ENCODE peak calls at places on chromosomes 12 and 14, in seven cellular contexts. D is GM23338, R is HCT116, C is PC-3, K is neural progenitor cell, F is GM23248, A is OCI-LY7. G is an unnamed sample.

GRCh38 chr14:42130809-42131208 is 524.1 kb downstream of the LRFN5 start:
- DNase-seq in D (no peak), R (no peak), C (peak; percentile 44), K (no peak), F (peak; percentile 18), A (no peak), G (no peak)

GRCh38 chr12:128388461-128388921 is 121.5 kb downstream of the TMEM132C start:
- DNase-seq in D (no peak), R (no peak), C (no peak), K (no peak), F (no peak), A (no peak), G (no peak)

GRCh38 chr12:32836710-32837109 is 59.9 kb downstream of the PKP2 start:
- DNase-seq in D (no peak), R (no peak), C (peak; percentile 64), K (no peak), F (no peak), A (no peak), G (no peak)

GRCh38 chr14:55869397-55870049 is 248.7 kb upstream of the PELI2 start:
- DNase-seq in D (no peak), R (no peak), C (peak; percentile 22), K (no peak), F (no peak), A (no peak), G (no peak)

GRCh38 chr14:22630486-22630885 is 13.7 kb downstream of the OR6J1 start:
- DNase-seq in D (no peak), R (no peak), C (no peak), K (no peak), F (peak; percentile 81), A (no peak), G (no peak)

GRCh38 chr14:54446201-54446693 is 5.1 kb upstream of the CNIH1 start:
- DNase-seq in D (no peak), R (no peak), C (peak; percentile 71), K (no peak), F (no peak), A (no peak), G (no peak)

GRCh38 chr14:75175677-75176141 is 703 bp downstream of the TMED10 start:
- DNase-seq in D (no peak), R (peak; percentile 6), C (peak; percentile 36), K (no peak), F (no peak), A (no peak), G (no peak)

GRCh38 chr14:88492272-88493089 is 62.3 kb downstream of the PTPN21 start:
- DNase-seq in D (peak; percentile 93), R (peak; percentile 48), C (peak; percentile 88), K (peak; percentile 86), F (peak; percentile 80), A (peak; percentile 75), G (peak; percentile 81)

GRCh38 chr12:121036810-121037326 is 2.2 kb downstream of the OASL start:
- DNase-seq in D (no peak), R (no peak), C (peak; percentile 60), K (no peak), F (peak; percentile 92), A (no peak), G (no peak)

GRCh38 chr12:42090899-42091298 is 53.8 kb downstream of the GXYLT1 start:
- DNase-seq in D (peak; percentile 8), R (no peak), C (peak; percentile 64), K (no peak), F (peak; percentile 74), A (no peak), G (no peak)

GRCh38 chr12:81077329-81077685 is 572 bp upstream of the ACSS3 start:
- DNase-seq in D (peak; percentile 91), R (no peak), C (no peak), K (peak; percentile 80), F (no peak), A (no peak), G (no peak)

GRCh38 chr12:50506753-50507473 is 2.1 kb downstream of the DIP2B start:
- DNase-seq in D (no peak), R (no peak), C (no peak), K (no peak), F (no peak), A (no peak), G (no peak)

GRCh38 chr14:79583738-79584405 is 627.4 kb downstream of the DIO2 start:
- DNase-seq in D (no peak), R (no peak), C (peak; percentile 2), K (no peak), F (peak; percentile 61), A (no peak), G (no peak)

GRCh38 chr14:53845813-53846693 is 110.6 kb downstream of the BMP4 start:
- DNase-seq in D (no peak), R (peak; percentile 72), C (no peak), K (no peak), F (no peak), A (no peak), G (no peak)

GRCh38 chr14:26074892-26075291 is 522.9 kb downstream of the NOVA1 start:
- DNase-seq in D (no peak), R (no peak), C (no peak), K (no peak), F (no peak), A (no peak), G (no peak)

GRCh38 chr12:122852336-122853275 is 17.3 kb downstream of the HIP1R start:
- DNase-seq in D (no peak), R (no peak), C (no peak), K (no peak), F (peak; percentile 63), A (no peak), G (peak; percentile 90)

GRCh38 chr14:79855789-79856188 is 355.5 kb downstream of the DIO2 start:
- DNase-seq in D (no peak), R (no peak), C (no peak), K (no peak), F (no peak), A (no peak), G (no peak)

GRCh38 chr12:115313929-115314328 is 630.0 kb upstream of the TBX3 start:
- DNase-seq in D (no peak), R (no peak), C (peak; percentile 97), K (no peak), F (peak; percentile 79), A (no peak), G (no peak)

GRCh38 chr12:104715562-104716182 is 242.4 kb downstream of the SLC41A2 start:
- DNase-seq in D (no peak), R (no peak), C (no peak), K (no peak), F (no peak), A (peak; percentile 36), G (peak; percentile 86)

GRCh38 chr12:70520847-70521246 is 116.4 kb downstream of the PTPRB start:
- DNase-seq in D (no peak), R (no peak), C (no peak), K (no peak), F (no peak), A (no peak), G (no peak)

GRCh38 chr14:103994535-103995184 is 52.3 kb upstream of the RD3L start:
- DNase-seq in D (no peak), R (no peak), C (peak; percentile 94), K (no peak), F (peak; percentile 38), A (no peak), G (no peak)

GRCh38 chr14:66495214-66496098 is 9.3 kb downstream of the CCDC196 start:
- DNase-seq in D (peak; percentile 69), R (peak; percentile 39), C (peak; percentile 70), K (peak; percentile 62), F (peak; percentile 72), A (peak; percentile 28), G (peak; percentile 40)

GRCh38 chr12:65565601-65566560 is 258.4 kb upstream of the HMGA2 start:
- DNase-seq in D (peak; percentile 26), R (no peak), C (peak; percentile 73), K (no peak), F (peak; percentile 94), A (no peak), G (no peak)

GRCh38 chr14:77290705-77291104 is 19.7 kb upstream of the NGB start:
- DNase-seq in D (peak; percentile 53), R (no peak), C (peak; percentile 25), K (no peak), F (no peak), A (peak; percentile 18), G (no peak)

GRCh38 chr12:78918221-78918620 is 53.6 kb downstream of the SYT1 start:
- DNase-seq in D (no peak), R (no peak), C (no peak), K (no peak), F (no peak), A (no peak), G (peak; percentile 22)
- TF ChIP-seq EZH2phosphoT487 in D (no peak), R (no peak), C (no peak), K (no peak), F (no peak), A (no peak), G (no peak)

DNA sequence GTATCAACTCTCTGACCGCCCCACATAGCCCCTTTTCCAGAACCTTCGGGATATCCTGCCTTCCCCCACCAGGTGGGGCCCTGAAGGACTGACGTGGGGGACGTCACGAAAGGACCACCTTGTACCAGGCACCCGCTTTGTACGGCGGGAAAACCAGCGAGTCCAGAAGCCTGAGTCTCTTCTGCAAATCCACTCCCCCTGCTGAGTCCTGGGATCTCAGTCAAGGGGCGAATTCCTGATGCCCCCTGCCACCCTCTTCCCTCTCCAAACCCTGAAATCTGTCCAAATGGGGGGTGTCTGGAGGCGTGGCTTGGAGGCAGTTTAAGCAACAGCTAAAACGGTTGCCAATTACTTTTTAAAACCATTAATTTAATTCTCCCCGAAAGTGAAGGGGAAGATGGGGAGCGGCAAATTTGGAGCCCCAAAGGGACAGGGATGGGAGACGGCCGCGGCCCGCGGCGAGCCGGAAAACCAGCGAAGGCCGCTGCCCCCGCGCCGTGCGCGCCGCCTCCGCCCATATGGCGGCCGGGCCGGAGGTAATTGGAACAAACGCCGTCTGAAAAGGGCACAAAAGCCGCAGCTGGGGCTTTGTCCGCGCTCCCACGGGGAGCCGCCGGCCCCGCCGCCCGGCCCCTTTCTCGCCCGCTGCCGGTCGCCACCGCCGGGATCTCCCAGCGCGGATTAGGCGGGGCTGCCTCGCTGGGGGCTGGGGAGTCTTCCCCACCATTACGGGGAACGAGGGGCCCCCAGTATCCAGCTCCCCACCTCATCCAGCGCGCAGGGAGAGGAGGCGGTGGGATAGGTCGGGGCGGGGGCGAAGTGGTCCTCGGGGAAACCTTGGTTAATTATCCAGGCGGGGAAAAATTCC is 6.6 kb downstream of the LHX5 start:
- DNase-seq in D (peak; percentile 44), R (no peak), C (no peak), K (peak; percentile 96), F (no peak), A (no peak), G (peak; percentile 60)
- H3K4me3 ChIP-seq in D (peak overlapping the region; percentile 58), R (no peak overlapping the region), C (peak overlapping the region; percentile 47), K (peak overlapping the region; percentile 95), F (peak overlapping the region; percentile 13), A (no peak overlapping the region), G (no peak overlapping the region)

GRCh38 chr14:20679907-20680306 is 4.5 kb upstream of the RNASE4 start:
- DNase-seq in D (peak; percentile 50), R (no peak), C (peak; percentile 48), K (peak; percentile 46), F (peak; percentile 41), A (no peak), G (peak; percentile 29)
- TF ChIP-seq EZH2phosphoT487 in D (no peak), R (no peak), C (no peak), K (no peak), F (no peak), A (no peak), G (no peak)

DNA sequence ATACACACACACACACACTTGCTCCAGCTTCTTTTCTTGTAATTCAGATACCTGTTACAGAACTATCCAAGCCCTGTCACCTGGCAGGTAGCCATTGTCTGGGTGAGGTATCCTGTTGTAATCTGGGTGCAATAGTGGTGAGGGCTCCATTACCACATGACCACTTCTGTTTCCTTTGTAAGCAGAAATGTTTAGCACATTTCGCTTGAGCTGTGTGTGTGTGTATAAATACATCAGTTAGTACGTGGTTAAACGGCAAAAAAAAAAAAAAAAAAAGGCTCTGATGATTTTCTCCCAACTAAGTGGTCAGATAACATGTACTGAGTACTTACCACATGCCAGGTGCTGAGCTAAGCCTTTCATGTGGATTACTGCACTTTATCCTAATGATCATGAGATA is 129.3 kb upstream of the SSTR1 start:
- DNase-seq in D (no peak), R (no peak), C (peak; percentile 17), K (no peak), F (no peak), A (peak; percentile 17), G (no peak)
- H3K4me3 ChIP-seq in D (no peak overlapping the region), R (no peak overlapping the region), C (no peak overlapping the region), K (no peak overlapping the region), F (no peak overlapping the region), A (no peak overlapping the region), G (no peak overlapping the region)